ENCODE peak calls at places on chromosomes 4 and X, in ten cellular contexts. K is tibial artery; O is brain microvascular endothelial cell; D is ovary; I is SK-N-SH; P is heart left ventricle; W is CD4-positive, CD25-positive, alpha-beta regulatory T cell; U is astrocyte of the spinal cord; R is Panc1; B is GM23248. V is an unnamed sample.

GRCh38 chrX:150683536-150684146 is 9.6 kb upstream of the MTMR1 start:
- DNase-seq in K (no peak), O (no peak), D (no peak), I (peak), P (no peak), W (peak), U (peak), R (no peak), B (peak), V (no peak)

GRCh38 chr4:182276214-182277109 is 33.3 kb downstream of the TENM3 start:
- DNase-seq in K (no peak), O (no peak), D (no peak), I (peak), P (no peak), W (no peak), U (no peak), R (no peak), B (no peak), V (no peak)

GRCh38 chrX:101427954-101428353 is 19.9 kb downstream of the HNRNPH2 start:
- DNase-seq in K (no peak), O (no peak), D (no peak), I (no peak), P (no peak), W (no peak), U (no peak), R (no peak), B (no peak), V (no peak)

GRCh38 chr4:39348371-39349265 is 17.5 kb downstream of the RFC1 start:
- DNase-seq in K (no peak), O (peak), D (no peak), I (no peak), P (no peak), W (peak), U (peak), R (no peak), B (peak), V (no peak)

GRCh38 chr4:82561745-82562552 is at the start of gene TMEM150C:
- DNase-seq in K (no peak), O (no peak), D (peak), I (peak), P (peak), W (no peak), U (peak), R (no peak), B (peak), V (no peak)

GRCh38 chr4:121072836-121073362 is 564 bp upstream of the NDNF start:
- DNase-seq in K (peak), O (no peak), D (no peak), I (peak), P (peak), W (no peak), U (no peak), R (no peak), B (peak), V (no peak)

GRCh38 chrX:132433001-132433400 is 55.8 kb downstream of the MBNL3 start:
- DNase-seq in K (no peak), O (no peak), D (no peak), I (no peak), P (no peak), W (no peak), U (no peak), R (no peak), B (no peak), V (no peak)

GRCh38 chr4:128379860-128380259 is 92.2 kb upstream of the PGRMC2 start:
- DNase-seq in K (peak), O (peak), D (no peak), I (peak), P (peak), W (peak), U (peak), R (no peak), B (peak), V (no peak)

GRCh38 chrX:120727503-120727902 is 97.6 kb upstream of the C1GALT1C1 start:
- DNase-seq in K (no peak), O (no peak), D (no peak), I (no peak), P (no peak), W (no peak), U (no peak), R (no peak), B (no peak), V (no peak)

GRCh38 chr4:89558147-89558546 is 250.5 kb upstream of the GPRIN3 start:
- DNase-seq in K (no peak), O (no peak), D (no peak), I (no peak), P (no peak), W (peak), U (no peak), R (no peak), B (peak), V (no peak)

GRCh38 chrX:7889138-7889537 is 38.1 kb downstream of the PNPLA4 start:
- DNase-seq in K (no peak), O (no peak), D (no peak), I (no peak), P (no peak), W (peak), U (no peak), R (no peak), B (no peak), V (no peak)

GRCh38 chr4:60313616-60314015 is 886.5 kb upstream of the ADGRL3 start:
- DNase-seq in K (no peak), O (no peak), D (no peak), I (no peak), P (no peak), W (no peak), U (peak), R (no peak), B (no peak), V (peak)

GRCh38 chr4:16150716-16151115 is 66.9 kb upstream of the PROM1 start:
- DNase-seq in K (no peak), O (no peak), D (no peak), I (no peak), P (no peak), W (no peak), U (no peak), R (no peak), B (peak), V (no peak)

GRCh38 chr4:81724925-81725329 is 253.2 kb upstream of the RASGEF1B start:
- DNase-seq in K (peak), O (peak), D (no peak), I (no peak), P (peak), W (peak), U (no peak), R (no peak), B (peak), V (no peak)

GRCh38 chr4:149176019-149176418 is 639.6 kb downstream of the IQCM start:
- DNase-seq in K (no peak), O (no peak), D (no peak), I (no peak), P (no peak), W (peak), U (no peak), R (no peak), B (no peak), V (no peak)

GRCh38 chr4:158775091-158775651 is 6.3 kb downstream of the FNIP2 start:
- DNase-seq in K (no peak), O (peak), D (no peak), I (no peak), P (no peak), W (no peak), U (peak), R (no peak), B (peak), V (peak)

GRCh38 chrX:12210196-12210815 is 72.0 kb downstream of the FRMPD4 start:
- DNase-seq in K (no peak), O (peak), D (no peak), I (no peak), P (no peak), W (no peak), U (peak), R (no peak), B (peak), V (no peak)

GRCh38 chrX:2449135-2449886 is 51.5 kb downstream of the DHRSX start:
- DNase-seq in K (no peak), O (no peak), D (no peak), I (no peak), P (no peak), W (no peak), U (no peak), R (no peak), B (no peak), V (no peak)

GRCh38 chrX:107571296-107571998 is 56.9 kb upstream of the PRPS1 start:
- DNase-seq in K (no peak), O (peak), D (no peak), I (no peak), P (no peak), W (no peak), U (peak), R (peak), B (peak), V (peak)

GRCh38 chrX:46722742-46723568 is 36.0 kb downstream of the SLC9A7 start:
- DNase-seq in K (no peak), O (no peak), D (no peak), I (no peak), P (no peak), W (no peak), U (no peak), R (no peak), B (peak), V (no peak)

GRCh38 chr4:186726150-186726439 is 2.4 kb upstream of the FAT1 start:
- DNase-seq in K (no peak), O (no peak), D (no peak), I (no peak), P (no peak), W (peak), U (no peak), R (peak), B (no peak), V (no peak)
- H3K4me3 ChIP-seq in K (peak), O (peak), D (peak), I (peak), P (peak), W (no peak), U (peak), R (peak), B (peak), V (peak)

GRCh38 chr4:76256032-76256431 is 4.5 kb downstream of the FAM47E start:
- DNase-seq in K (no peak), O (no peak), D (no peak), I (no peak), P (no peak), W (no peak), U (no peak), R (no peak), B (no peak), V (no peak)

GRCh38 chr4:76253511-76253910 is 2.0 kb downstream of the FAM47E start:
- DNase-seq in K (no peak), O (no peak), D (no peak), I (no peak), P (no peak), W (no peak), U (no peak), R (no peak), B (no peak), V (no peak)

GRCh38 chr4:76250962-76251361 is 559 bp upstream of the FAM47E start:
- DNase-seq in K (no peak), O (no peak), D (no peak), I (peak), P (no peak), W (peak), U (no peak), R (no peak), B (no peak), V (no peak)

GRCh38 chr4:76251448-76252270 is at the start of gene FAM47E:
- DNase-seq in K (peak), O (peak), D (peak), I (peak), P (peak), W (peak), U (peak), R (no peak), B (peak), V (no peak)

GRCh38 chr4:76252271-76252653 is 741 bp downstream of the FAM47E start:
- DNase-seq in K (no peak), O (no peak), D (no peak), I (no peak), P (no peak), W (no peak), U (no peak), R (no peak), B (peak), V (no peak)
- H3K4me3 ChIP-seq in K (peak), O (no peak), D (no peak), I (peak), P (peak), W (no peak), U (no peak), R (peak), B (peak), V (no peak)

GRCh38 chrX:10156199-10157031 is at the start of gene CLCN4:
- DNase-seq in K (peak), O (peak), D (peak), I (peak), P (peak), W (no peak), U (no peak), R (no peak), B (peak), V (peak)
- H3K4me3 ChIP-seq in K (peak), O (peak), D (no peak), I (no peak), P (peak), W (no peak), U (peak), R (peak), B (peak), V (peak)

GRCh38 chr4:186146443-186146842 is 41.9 kb downstream of the FAM149A start:
- DNase-seq in K (no peak), O (no peak), D (no peak), I (no peak), P (no peak), W (no peak), U (no peak), R (no peak), B (no peak), V (no peak)

GRCh38 chr4:186150926-186151325 is 40.4 kb upstream of the CYP4V2 start:
- DNase-seq in K (no peak), O (no peak), D (no peak), I (no peak), P (no peak), W (no peak), U (no peak), R (no peak), B (no peak), V (no peak)

GRCh38 chr4:186151499-186151898 is 39.9 kb upstream of the CYP4V2 start:
- DNase-seq in K (no peak), O (no peak), D (no peak), I (no peak), P (no peak), W (no peak), U (no peak), R (no peak), B (no peak), V (no peak)

GRCh38 chr4:186148335-186148975 is 42.9 kb upstream of the CYP4V2 start:
- DNase-seq in K (no peak), O (no peak), D (no peak), I (no peak), P (no peak), W (no peak), U (no peak), R (no peak), B (no peak), V (no peak)

DNA sequence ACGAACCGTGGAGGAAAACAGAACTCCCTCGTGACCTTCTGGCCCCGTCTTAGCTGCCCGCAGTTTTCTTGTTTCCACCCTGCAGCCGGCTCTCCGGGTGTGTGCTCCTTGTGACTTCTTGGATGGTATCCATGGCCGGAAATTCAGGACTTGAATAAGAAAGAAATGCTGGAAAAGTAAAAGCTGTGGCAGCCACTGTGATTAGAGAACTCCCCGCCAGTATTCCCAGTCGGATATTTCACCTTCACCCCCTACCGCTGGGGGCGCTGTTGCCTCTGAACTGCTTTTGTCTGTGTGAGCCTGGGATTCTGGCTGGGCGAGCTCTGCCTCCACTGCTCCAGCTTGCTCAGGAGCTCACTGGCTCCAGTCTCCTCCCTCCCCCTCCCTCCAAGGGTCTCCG is 41.5 kb upstream of the CYP4V2 start:
- DNase-seq in K (peak), O (peak), D (peak), I (no peak), P (peak), W (no peak), U (peak), R (no peak), B (peak), V (no peak)
- H3K4me3 ChIP-seq in K (peak), O (peak), D (no peak), I (no peak), P (peak), W (no peak), U (no peak), R (no peak), B (peak), V (no peak)

GRCh38 chr4:155639674-155640529 is 26.7 kb upstream of the GUCY1A1 start:
- DNase-seq in K (no peak), O (no peak), D (no peak), I (no peak), P (no peak), W (peak), U (no peak), R (no peak), B (no peak), V (no peak)

GRCh38 chr4:155643087-155643486 is 23.6 kb upstream of the GUCY1A1 start:
- DNase-seq in K (no peak), O (no peak), D (no peak), I (no peak), P (no peak), W (no peak), U (no peak), R (no peak), B (no peak), V (no peak)

GRCh38 chr4:155638195-155638960 is 28.3 kb upstream of the GUCY1A1 start:
- DNase-seq in K (no peak), O (no peak), D (no peak), I (no peak), P (no peak), W (no peak), U (no peak), R (no peak), B (no peak), V (no peak)
- H3K4me3 ChIP-seq in K (no peak), O (no peak), D (no peak), I (no peak), P (no peak), W (no peak), U (no peak), R (no peak), B (no peak), V (no peak)